ENCODE peak calls at places on chromosome 21, in eight cellular contexts. I is H7; Q is EL; T is stimulated activated CD8-positive, alpha-beta memory T cell treated with anti-CD3 and anti-CD28 coated beads, Interleukin-15, amount 100 ng/mL, for 1 hour; U is left lobe of liver; O is fibroblast of lung; B is NCI-H69; D is Kasumi-1. F is an unnamed sample.

GRCh38 chr21:46046471-46046870 is 51.4 kb upstream of the COL6A2 start:
- DNase-seq in Q (no peak), D (no peak), I (no peak), O (no peak), U (peak), T (no peak), B (no peak), F (no peak)

GRCh38 chr21:25956993-25957714 is 213.4 kb downstream of the APP start:
- DNase-seq in I (no peak), U (no peak), T (no peak), Q (peak), O (peak), D (no peak), B (no peak), F (no peak)

GRCh38 chr21:46560568-46561447 is 44.1 kb downstream of the S100B start:
- DNase-seq in Q (no peak), U (peak), D (no peak), T (no peak), O (no peak), B (no peak), I (peak), F (no peak)

GRCh38 chr21:43793243-43793642 is 3.9 kb downstream of the RRP1 start:
- DNase-seq in B (no peak), Q (no peak), D (no peak), T (no peak), I (peak), U (no peak), O (no peak), F (no peak)

GRCh38 chr21:29453511-29453910 is 154.8 kb downstream of the BACH1 start:
- DNase-seq in I (no peak), O (no peak), U (no peak), B (no peak), D (no peak), Q (no peak), T (no peak), F (no peak)

GRCh38 chr21:44458971-44459711 is 3.8 kb downstream of the LRRC3 start:
- DNase-seq in T (no peak), I (no peak), U (no peak), O (no peak), D (no peak), Q (no peak), B (no peak), F (no peak)

GRCh38 chr21:18245493-18245967 is 897 bp downstream of the CHODL start:
- DNase-seq in B (peak), T (no peak), O (no peak), D (no peak), I (peak), Q (no peak), U (no peak), F (peak)

GRCh38 chr21:45537746-45538291 is 4.4 kb downstream of the SLC19A1 start:
- DNase-seq in D (no peak), O (no peak), I (no peak), Q (no peak), U (no peak), T (no peak), B (no peak), F (no peak)

GRCh38 chr21:45427331-45428271 is 22.6 kb downstream of the COL18A1 start:
- DNase-seq in Q (peak), B (no peak), U (no peak), I (peak), T (no peak), O (peak), D (no peak), F (no peak)

GRCh38 chr21:45146301-45146700 is 71.9 kb downstream of the ADARB1 start:
- DNase-seq in I (no peak), U (no peak), D (no peak), O (no peak), Q (no peak), B (no peak), T (no peak), F (no peak)

GRCh38 chr21:39263372-39263771 is 50.1 kb downstream of the BRWD1 start:
- DNase-seq in U (no peak), D (no peak), T (no peak), B (peak), Q (peak), O (peak), I (no peak), F (no peak)

GRCh38 chr21:32329331-32329730 is 30.7 kb downstream of the MRAP start:
- DNase-seq in B (no peak), I (no peak), D (no peak), U (no peak), T (no peak), O (peak), Q (no peak), F (no peak)

GRCh38 chr21:18602711-18603110 is 199.1 kb upstream of the TMPRSS15 start:
- DNase-seq in Q (no peak), U (no peak), O (no peak), I (no peak), T (no peak), D (no peak), B (peak), F (no peak)

GRCh38 chr21:42056996-42057689 is 14.0 kb upstream of the UMODL1 start:
- DNase-seq in B (peak), Q (peak), D (no peak), I (peak), U (no peak), T (no peak), O (peak), F (peak)

GRCh38 chr21:43346551-43346950 is 80.4 kb downstream of the SIK1 start:
- DNase-seq in T (no peak), B (no peak), I (no peak), U (no peak), D (no peak), Q (no peak), O (no peak), F (no peak)

GRCh38 chr21:39251326-39251725 is 62.1 kb downstream of the BRWD1 start:
- DNase-seq in D (no peak), O (peak), U (no peak), T (no peak), I (no peak), Q (no peak), B (peak), F (no peak)

GRCh38 chr21:35963920-35964451 is 96.3 kb downstream of the SETD4 start:
- DNase-seq in T (no peak), U (no peak), Q (peak), I (no peak), O (no peak), D (no peak), B (no peak), F (no peak)

GRCh38 chr21:38171723-38172344 is 85.0 kb upstream of the KCNJ15 start:
- DNase-seq in O (peak), I (peak), U (no peak), D (peak), B (peak), T (no peak), Q (peak), F (no peak)

GRCh38 chr21:25283720-25284119 is 323.6 kb downstream of the MRPL39 start:
- DNase-seq in Q (peak), O (peak), B (peak), I (peak), T (no peak), D (peak), U (no peak), F (no peak)

GRCh38 chr21:24045775-24046215 is 1561.5 kb downstream of the MRPL39 start:
- DNase-seq in T (no peak), D (peak), O (peak), U (peak), Q (no peak), I (no peak), B (peak), F (peak)

GRCh38 chr21:17930102-17930501 is 110.9 kb upstream of the C21orf91 start:
- DNase-seq in T (no peak), B (peak), D (no peak), O (no peak), Q (no peak), U (no peak), I (no peak), F (no peak)

GRCh38 chr21:36717901-36718465 is 19.1 kb downstream of the SIM2 start:
- DNase-seq in O (no peak), Q (no peak), U (no peak), I (peak), B (no peak), T (no peak), D (no peak), F (no peak)

GRCh38 chr21:46599251-46599572 is 5.7 kb downstream of the S100B start:
- DNase-seq in T (no peak), I (no peak), D (no peak), U (no peak), Q (peak), O (peak), B (no peak), F (no peak)

GRCh38 chr21:30710499-30710898 is 8.1 kb downstream of the KRTAP21-3 start:
- DNase-seq in I (no peak), D (no peak), O (no peak), Q (no peak), B (no peak), U (no peak), T (no peak), F (no peak)

GRCh38 chr21:34667761-34668160 is 1.0 kb upstream of the CLIC6 start:
- DNase-seq in O (no peak), I (no peak), T (no peak), Q (no peak), D (no peak), U (no peak), B (no peak), F (no peak)

GRCh38 chr21:37566790-37567725 is 200.5 kb downstream of the DYRK1A start:
- DNase-seq in I (no peak), Q (no peak), D (no peak), T (no peak), B (no peak), U (no peak), O (no peak), F (no peak)

GRCh38 chr21:38323721-38324591 is 67.2 kb downstream of the KCNJ15 start:
- DNase-seq in B (peak), O (peak), U (no peak), T (no peak), I (peak), Q (peak), D (peak), F (peak)

GRCh38 chr21:33670076-33670475 is 27.8 kb downstream of the ITSN1 start:
- DNase-seq in I (no peak), T (no peak), D (no peak), B (no peak), U (no peak), Q (peak), O (no peak), F (no peak)

GRCh38 chr21:41605934-41606285 is 98.0 kb upstream of the TMPRSS2 start:
- DNase-seq in I (no peak), D (no peak), T (no peak), U (no peak), Q (no peak), B (no peak), O (no peak), F (no peak)

GRCh38 chr21:33451634-33452071 is 28.1 kb downstream of the TMEM50B start:
- DNase-seq in O (peak), I (no peak), D (no peak), U (no peak), T (no peak), Q (no peak), B (no peak), F (no peak)

GRCh38 chr21:15894596-15894995 is 164.8 kb downstream of the USP25 start:
- DNase-seq in O (peak), U (no peak), I (no peak), Q (peak), T (no peak), D (peak), B (no peak), F (no peak)

F was measured in NCI-H446.